ENCODE peak calls at places on chromosomes 7 and 10, in nine cellular contexts. K is uterus; R is CD4-positive, CD25-positive, alpha-beta regulatory T cell; W is dorsolateral prefrontal cortex; M is substantia nigra; N is right cardiac atrium; V is brain microvascular endothelial cell; L is astrocyte; Y is WERI-Rb-1. J is an unnamed sample.

GRCh38 chr10:15136129-15136726 is 32.3 kb downstream of the NMT2 start:
- DNase-seq in K (no peak), R (no peak), W (no peak), M (no peak), N (no peak), V (no peak), L (no peak), Y (no peak), J (no peak)

GRCh38 chr10:27658788-27659187 is 86.8 kb downstream of the MKX start:
- DNase-seq in K (no peak), R (no peak), W (no peak), M (no peak), N (no peak), V (peak), L (peak), Y (no peak), J (no peak)

GRCh38 chr7:157402388-157402703 is 65.5 kb downstream of the DNAJB6 start:
- DNase-seq in K (no peak), R (no peak), W (no peak), M (no peak), N (peak), V (no peak), L (no peak), Y (no peak), J (no peak)

GRCh38 chr10:5604946-5605345 is 61.4 kb downstream of the ASB13 start:
- DNase-seq in K (no peak), R (no peak), W (no peak), M (no peak), N (peak), V (no peak), L (no peak), Y (no peak), J (no peak)

GRCh38 chr10:132833421-132834111 is 47.6 kb upstream of the NKX6-2 start:
- DNase-seq in K (no peak), R (no peak), W (no peak), M (no peak), N (no peak), V (no peak), L (no peak), Y (no peak), J (no peak)

GRCh38 chr10:116084166-116084565 is 188.8 kb downstream of the GFRA1 start:
- DNase-seq in K (no peak), R (no peak), W (no peak), M (no peak), N (no peak), V (no peak), L (peak), Y (no peak), J (no peak)

GRCh38 chr7:74032624-74033371 is 4.8 kb downstream of the ELN start:
- DNase-seq in K (no peak), R (no peak), W (no peak), M (no peak), N (peak), V (no peak), L (no peak), Y (no peak), J (no peak)

GRCh38 chr10:103327906-103328305 is 23.0 kb downstream of the PCGF6 start:
- DNase-seq in K (no peak), R (no peak), W (no peak), M (no peak), N (no peak), V (no peak), L (no peak), Y (no peak), J (no peak)

GRCh38 chr7:2163565-2163964 is 69.2 kb downstream of the MAD1L1 start:
- DNase-seq in K (no peak), R (no peak), W (no peak), M (no peak), N (no peak), V (no peak), L (no peak), Y (no peak), J (no peak)

GRCh38 chr10:111360260-111360925 is 283.6 kb downstream of the ADRA2A start:
- DNase-seq in K (no peak), R (no peak), W (no peak), M (no peak), N (no peak), V (no peak), L (no peak), Y (peak), J (no peak)

GRCh38 chr7:141280100-141280499 is 206.2 kb downstream of the TMEM178B start:
- DNase-seq in K (no peak), R (no peak), W (no peak), M (no peak), N (no peak), V (no peak), L (no peak), Y (no peak), J (no peak)
- H3K27ac ChIP-seq in K (no peak), R (no peak), W (no peak), M (no peak), N (peak), V (no peak), L (no peak), Y (no peak), J (no peak)

DNA sequence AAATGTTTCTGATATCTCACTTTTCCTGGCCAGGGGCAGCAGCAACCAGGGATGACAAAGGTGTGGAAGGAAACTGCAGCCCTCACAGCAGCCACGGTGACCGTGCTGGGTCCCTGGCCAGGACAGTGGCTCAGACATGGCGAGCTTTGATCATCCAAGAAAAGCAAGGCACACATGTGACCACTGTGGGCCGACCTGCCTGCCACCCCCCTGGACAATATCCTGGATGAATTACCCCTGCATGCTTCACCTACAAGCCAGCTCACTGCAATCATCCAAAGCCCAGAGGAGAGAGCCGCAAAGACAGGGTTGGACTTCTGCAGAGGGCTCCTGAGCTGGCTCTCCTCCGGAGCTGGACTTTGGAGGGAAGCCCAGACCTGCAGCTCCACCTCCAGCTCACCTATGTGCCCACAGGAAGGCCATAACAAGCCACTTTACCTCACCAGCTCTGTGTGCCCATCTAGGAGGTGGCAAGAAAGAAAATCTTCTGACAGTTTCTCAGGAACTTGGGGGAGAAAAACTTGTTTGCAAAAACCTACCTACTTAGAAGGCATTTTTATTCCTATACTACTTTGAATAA is 2.7 kb downstream of the CHST15 start:
- DNase-seq in K (no peak), R (no peak), W (no peak), M (no peak), N (no peak), V (no peak), L (no peak), Y (no peak), J (no peak)
- H3K27ac ChIP-seq in K (no peak), R (no peak), W (peak), M (no peak), N (no peak), V (no peak), L (no peak), Y (no peak), J (no peak)

DNA sequence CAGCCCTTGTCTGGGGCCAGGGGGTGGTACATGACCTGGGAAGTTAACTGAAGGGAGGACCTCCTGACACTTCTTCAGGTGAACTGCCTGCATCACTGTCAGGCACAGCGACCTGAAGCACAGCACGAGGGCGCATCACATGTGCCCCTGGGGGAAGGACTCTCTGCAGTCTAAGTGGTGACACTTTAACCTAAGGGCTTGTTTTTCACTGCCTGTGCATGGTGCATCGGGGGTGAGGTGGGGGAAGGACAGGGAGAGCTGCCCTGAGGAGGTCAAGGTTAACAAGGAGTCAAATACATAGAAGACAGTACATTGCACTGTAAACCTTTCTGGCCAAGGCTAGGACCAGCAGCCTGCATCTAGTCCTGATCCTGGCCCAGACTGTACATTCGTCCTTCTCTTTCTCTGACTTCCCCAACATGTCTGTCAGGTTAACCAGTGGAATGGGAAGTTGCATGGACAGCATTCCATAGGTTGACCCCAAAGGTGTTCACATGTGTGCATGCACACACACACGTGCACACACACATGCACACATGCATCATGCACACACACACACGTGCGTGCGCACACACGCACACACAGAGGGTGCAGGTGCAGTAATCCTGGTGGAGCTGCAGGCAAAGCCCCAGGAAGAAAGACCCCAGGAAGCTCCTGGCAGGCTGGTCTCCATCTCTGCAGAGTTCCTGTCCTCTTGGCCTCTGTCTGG is 37.6 kb downstream of the WDFY4 start:
- DNase-seq in K (no peak), R (no peak), W (no peak), M (no peak), N (no peak), V (no peak), L (no peak), Y (no peak), J (no peak)
- H3K27ac ChIP-seq in K (no peak), R (no peak), W (no peak), M (no peak), N (no peak), V (no peak), L (no peak), Y (no peak), J (no peak)

DNA sequence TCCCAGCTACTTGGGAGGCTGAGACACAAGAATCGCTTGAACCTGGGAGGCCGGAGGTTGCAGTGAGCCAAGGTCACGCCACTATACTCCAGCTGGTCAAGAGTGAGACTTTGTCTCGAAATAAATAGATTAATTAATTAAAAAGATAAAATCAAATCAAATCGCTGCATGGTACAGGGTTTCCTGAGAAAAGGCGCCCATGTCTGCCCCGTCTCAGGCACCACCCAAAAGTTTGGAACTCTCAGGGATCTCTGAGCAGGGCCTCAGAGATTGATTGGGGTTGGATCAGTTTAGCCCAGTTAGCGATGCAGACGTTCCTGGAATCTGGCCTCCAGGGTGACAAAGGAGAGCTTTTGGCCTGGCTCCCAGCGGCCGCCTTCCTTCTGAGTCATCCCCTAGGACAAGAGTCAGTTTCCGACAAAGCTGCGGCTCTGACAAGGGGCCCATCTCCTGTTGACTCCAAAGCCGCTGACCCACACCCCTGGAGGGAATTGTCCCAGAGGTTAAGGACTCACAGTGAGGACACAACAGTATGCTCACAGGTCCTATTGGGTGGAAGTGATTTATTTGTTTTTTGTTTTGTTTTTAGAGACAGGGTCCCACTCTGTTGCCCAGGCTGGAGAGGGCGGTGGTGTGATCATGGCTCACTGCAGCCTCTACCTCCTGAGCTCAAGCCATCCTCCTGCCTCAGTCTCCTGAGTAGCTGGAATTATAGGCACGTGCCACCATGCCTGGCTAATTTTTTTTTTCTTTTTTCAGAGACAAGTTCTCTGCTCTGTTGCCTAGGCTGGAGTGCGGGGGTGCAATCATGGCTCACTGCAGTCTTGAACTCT is 6.8 kb downstream of the ORAI2 start:
- DNase-seq in K (no peak), R (no peak), W (no peak), M (no peak), N (peak), V (peak), L (peak), Y (no peak), J (no peak)
- H3K27ac ChIP-seq in K (peak), R (no peak), W (no peak), M (no peak), N (peak), V (peak), L (peak), Y (peak), J (no peak)

GRCh38 chr10:70666960-70667798 is 5.1 kb upstream of the ADAMTS14 start:
- DNase-seq in K (no peak), R (no peak), W (no peak), M (no peak), N (no peak), V (no peak), L (peak), Y (no peak), J (no peak)
- H3K27ac ChIP-seq in K (no peak), R (no peak), W (no peak), M (peak), N (no peak), V (no peak), L (no peak), Y (no peak), J (no peak)

GRCh38 chr10:79068203-79068561 is 584 bp upstream of the ZMIZ1 start:
- DNase-seq in K (no peak), R (no peak), W (no peak), M (no peak), N (no peak), V (no peak), L (no peak), Y (no peak), J (no peak)
- H3K27ac ChIP-seq in K (peak), R (peak), W (peak), M (peak), N (peak), V (no peak), L (peak), Y (peak), J (peak)

DNA sequence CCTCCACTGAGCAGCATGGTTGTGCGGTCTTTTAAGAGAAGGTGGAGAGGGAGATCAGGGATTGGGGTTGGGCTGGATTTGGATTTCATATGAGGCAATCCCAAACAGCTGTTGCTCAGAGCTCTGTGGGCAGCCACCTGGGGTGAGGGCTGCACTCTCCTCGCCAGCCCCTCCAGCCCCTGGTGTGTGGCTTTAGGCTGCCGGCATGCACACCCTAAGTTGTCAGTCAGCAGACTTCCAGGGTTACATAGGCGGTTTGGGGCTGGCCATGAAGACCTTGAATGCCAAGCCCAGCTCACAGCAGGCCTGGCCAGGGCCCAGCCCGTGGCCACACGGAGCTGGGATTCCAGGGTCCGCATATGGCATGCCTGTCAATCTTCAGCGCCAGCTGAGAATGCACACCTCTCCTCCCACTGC is 54.8 kb downstream of the ZMIZ1 start:
- DNase-seq in K (no peak), R (no peak), W (no peak), M (no peak), N (no peak), V (no peak), L (peak), Y (peak), J (no peak)
- H3K27ac ChIP-seq in K (no peak), R (no peak), W (no peak), M (no peak), N (no peak), V (no peak), L (no peak), Y (peak), J (no peak)

GRCh38 chr10:72333111-72334012 is 21.4 kb downstream of the DNAJB12 start:
- DNase-seq in K (no peak), R (no peak), W (peak), M (no peak), N (peak), V (no peak), L (no peak), Y (no peak), J (no peak)
- H3K27ac ChIP-seq in K (peak), R (peak), W (peak), M (peak), N (peak), V (peak), L (no peak), Y (peak), J (peak)